ENCODE peak calls at places on chromosomes 6 and 20, in four cellular contexts. H is progenitor cell of endocrine pancreas, I is tibial nerve, S is HFFc6. T is an unnamed sample.

GRCh38 chr6:124901105-124901504 is 61.1 kb upstream of the RNF217 start:
- DNase-seq in H (no peak), I (no peak), S (no peak), T (no peak)

GRCh38 chr20:49320460-49320859 is 42.6 kb upstream of the ZNFX1 start:
- DNase-seq in H (no peak), I (no peak), S (peak; percentile 42), T (peak; percentile 46)

GRCh38 chr6:110180228-110181008 is at the start of gene CDC40:
- DNase-seq in H (peak; percentile 14), I (peak; percentile 16), S (no peak), T (peak; percentile 43)

GRCh38 chr6:82260890-82261732 is 13.6 kb upstream of the IBTK start:
- DNase-seq in H (no peak), I (no peak), S (no peak), T (no peak)

GRCh38 chr20:59850018-59850641 is 83.3 kb downstream of the SYCP2 start:
- DNase-seq in H (no peak), I (no peak), S (peak; percentile 34), T (no peak)

GRCh38 chr6:82264824-82265223 is 17.3 kb upstream of the IBTK start:
- DNase-seq in H (no peak), I (no peak), S (no peak), T (no peak)

GRCh38 chr20:61186771-61187170 is 65.3 kb upstream of the CDH4 start:
- DNase-seq in H (no peak), I (no peak), S (no peak), T (no peak)

GRCh38 chr6:84072452-84072997 is 39.0 kb downstream of the MRAP2 start:
- DNase-seq in H (no peak), I (no peak), S (no peak), T (no peak)

GRCh38 chr6:30743099-30744053 is 889 bp upstream of the FLOT1 start:
- DNase-seq in H (peak; percentile 12), I (no peak), S (no peak), T (peak; percentile 21)

GRCh38 chr6:144661101-144661806 is 376.1 kb downstream of the UTRN start:
- DNase-seq in H (no peak), I (no peak), S (peak; percentile 22), T (no peak)

GRCh38 chr6:166768761-166769160 is 141.7 kb upstream of the RPS6KA2 start:
- DNase-seq in H (no peak), I (no peak), S (no peak), T (peak; percentile 1)

GRCh38 chr6:43250992-43251373 is 7.7 kb downstream of the TTBK1 start:
- DNase-seq in H (no peak), I (no peak), S (no peak), T (no peak)

GRCh38 chr20:25507385-25508082 is 77.8 kb downstream of the NINL start:
- DNase-seq in H (no peak), I (no peak), S (no peak), T (no peak)

GRCh38 chr6:166007349-166008263 is 160.0 kb downstream of the TBXT start:
- DNase-seq in H (no peak), I (no peak), S (no peak), T (no peak)

GRCh38 chr6:21305827-21306469 is 287.6 kb upstream of the SOX4 start:
- DNase-seq in H (no peak), I (no peak), S (peak; percentile 1), T (no peak)

GRCh38 chr20:57391439-57392129 is 388 bp downstream of the RBM38 start:
- DNase-seq in H (peak; percentile 20), I (no peak), S (no peak), T (no peak)

GRCh38 chr6:10586302-10586701 is 65.2 kb downstream of the GCNT2 start:
- DNase-seq in H (no peak), I (no peak), S (no peak), T (no peak)

GRCh38 chr6:6256881-6257280 is 63.6 kb downstream of the F13A1 start:
- DNase-seq in H (no peak), I (no peak), S (no peak), T (no peak)

GRCh38 chr6:87926072-87926471 is 121.6 kb upstream of the SPACA1 start:
- DNase-seq in H (no peak), I (no peak), S (no peak), T (no peak)

GRCh38 chr6:159042824-159043181 is 2.0 kb downstream of the TAGAP start:
- DNase-seq in H (no peak), I (no peak), S (no peak), T (no peak)
- TF ChIP-seq CTCF in H (no peak), I (no peak), S (peak; percentile 71), T (peak; percentile 39)

GRCh38 chr20:44762466-44763140 is 16.9 kb downstream of the KCNK15 start:
- DNase-seq in H (no peak), I (no peak), S (no peak), T (no peak)
- TF ChIP-seq CTCF in H (no peak), I (no peak), S (no peak), T (no peak)

GRCh38 chr6:26311385-26312095 is 53.5 kb upstream of the BTN3A2 start:
- DNase-seq in H (no peak), I (no peak), S (peak; percentile 80), T (no peak)
- TF ChIP-seq CTCF in H (no peak), I (no peak), S (no peak), T (no peak)

DNA sequence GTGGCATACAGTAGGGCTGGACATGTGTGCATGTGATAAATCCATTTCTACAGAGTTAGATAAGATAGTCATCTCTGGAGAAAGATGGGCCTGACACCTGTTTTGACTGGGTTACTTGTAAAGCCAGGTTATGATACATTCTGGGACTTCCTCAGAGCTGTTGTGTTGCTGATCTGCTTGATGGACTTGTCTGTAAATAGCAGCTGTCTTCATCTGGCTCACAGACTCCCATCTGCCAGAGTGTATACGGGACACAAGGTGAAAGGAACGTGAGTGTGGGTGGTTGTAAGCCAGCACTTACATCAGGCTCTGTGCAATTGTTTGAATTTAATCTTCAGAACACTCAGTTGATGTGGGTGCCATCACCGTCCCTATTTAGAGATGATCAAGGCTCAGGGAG is 49.8 kb downstream of the ZDHHC14 start:
- DNase-seq in H (no peak), I (no peak), S (no peak), T (no peak)
- TF ChIP-seq CTCF in H (no peak), I (no peak), S (no peak), T (no peak)

GRCh38 chr6:16819752-16820151 is 58.5 kb upstream of the ATXN1 start:
- DNase-seq in H (no peak), I (no peak), S (no peak), T (no peak)
- TF ChIP-seq CTCF in H (peak; percentile 15), I (no peak), S (peak; percentile 65), T (no peak)